ENCODE peak calls at places on chromosomes 12 and 14, in nine cellular contexts. U, M, Y, H, D, B, S, T and K are unnamed samples.

GRCh38 chr14:51382506-51382905 is 142.5 kb downstream of the TMX1 start:
- DNase-seq in Y (no peak), U (peak), H (no peak), M (no peak), S (no peak), B (no peak), T (no peak), D (no peak), K (no peak)

GRCh38 chr14:103908580-103908979 is 19.7 kb upstream of the TDRD9 start:
- DNase-seq in T (no peak), U (no peak), H (no peak), Y (no peak), M (no peak), B (no peak), D (no peak), S (no peak), K (no peak)

GRCh38 chr14:31090872-31091764 is 64.9 kb upstream of the STRN3 start:
- DNase-seq in B (no peak), U (peak), S (no peak), D (peak), T (peak), M (peak), Y (no peak), H (peak), K (no peak)

GRCh38 chr12:124231980-124232653 is 62.8 kb upstream of the RFLNA start:
- DNase-seq in M (no peak), U (peak), B (no peak), Y (no peak), S (peak), T (no peak), H (no peak), D (no peak), K (no peak)

GRCh38 chr12:202081-202731 is 11.8 kb downstream of the SLC6A12 start:
- DNase-seq in M (no peak), S (no peak), D (no peak), B (no peak), H (no peak), T (no peak), Y (no peak), U (peak), K (no peak)

GRCh38 chr12:119491814-119492213 is 101.8 kb upstream of the TMEM233 start:
- DNase-seq in B (no peak), Y (no peak), H (no peak), D (no peak), U (no peak), M (no peak), S (no peak), T (no peak), K (no peak)

GRCh38 chr12:53059434-53060063 is 9.7 kb downstream of the TNS2 start:
- DNase-seq in D (no peak), S (no peak), H (no peak), M (no peak), U (no peak), B (no peak), Y (no peak), T (no peak), K (no peak)

GRCh38 chr12:108306014-108306501 is 33.1 kb downstream of the CMKLR1 start:
- DNase-seq in Y (no peak), U (no peak), H (no peak), S (no peak), T (peak), M (peak), D (no peak), B (no peak), K (no peak)

GRCh38 chr14:63891148-63891964 is 38.6 kb downstream of the SYNE2 start:
- DNase-seq in Y (no peak), T (no peak), S (no peak), M (no peak), U (no peak), D (no peak), H (no peak), B (no peak), K (no peak)

GRCh38 chr14:61426048-61426447 is 104.7 kb downstream of the PRKCH start:
- DNase-seq in U (no peak), T (no peak), B (no peak), D (no peak), Y (no peak), M (no peak), S (peak), H (no peak), K (no peak)

GRCh38 chr12:101696477-101697196 is 803 bp upstream of the CHPT1 start:
- DNase-seq in T (peak), H (peak), U (peak), M (peak), S (peak), B (peak), Y (peak), D (no peak), K (no peak)

GRCh38 chr12:93657076-93657475 is 20.1 kb upstream of the CRADD start:
- DNase-seq in M (no peak), S (no peak), H (no peak), B (no peak), T (no peak), U (no peak), D (no peak), Y (no peak), K (no peak)

GRCh38 chr14:73209943-73210342 is 27.4 kb upstream of the PAPLN start:
- DNase-seq in T (no peak), S (no peak), Y (no peak), U (no peak), B (no peak), D (no peak), H (no peak), M (no peak), K (no peak)

GRCh38 chr14:53796734-53797133 is 159.9 kb downstream of the BMP4 start:
- DNase-seq in B (no peak), U (no peak), S (no peak), Y (no peak), T (no peak), M (no peak), D (no peak), H (no peak), K (no peak)

GRCh38 chr14:104770851-104771272 is 17.9 kb downstream of the SIVA1 start:
- DNase-seq in S (no peak), B (no peak), M (peak), T (peak), U (no peak), Y (no peak), D (no peak), H (no peak), K (no peak)

GRCh38 chr14:23887536-23887935 is 66.0 kb upstream of the DHRS4 start:
- DNase-seq in U (no peak), S (no peak), T (no peak), M (no peak), B (no peak), H (no peak), Y (no peak), D (no peak), K (no peak)

GRCh38 chr14:73227812-73228781 is 9.2 kb upstream of the PAPLN start:
- DNase-seq in S (no peak), M (peak), B (no peak), U (no peak), T (peak), Y (no peak), H (peak), D (peak), K (no peak)

GRCh38 chr12:104482748-104483147 is 26.0 kb downstream of the CHST11 start:
- DNase-seq in T (no peak), M (no peak), H (no peak), U (no peak), Y (no peak), D (no peak), B (no peak), S (no peak), K (no peak)

GRCh38 chr14:101357038-101357437 is 204.3 kb upstream of the DIO3 start:
- DNase-seq in Y (no peak), D (no peak), U (no peak), B (no peak), M (no peak), T (no peak), H (no peak), S (no peak), K (no peak)

GRCh38 chr12:49244161-49244560 is 20.7 kb upstream of the TUBA1C start:
- DNase-seq in S (no peak), B (no peak), Y (no peak), M (peak), H (no peak), D (no peak), T (peak), U (no peak), K (no peak)

GRCh38 chr12:307406-307805 is 44.8 kb upstream of the SLC6A13 start:
- DNase-seq in D (no peak), H (no peak), U (no peak), M (no peak), B (no peak), S (no peak), Y (no peak), T (no peak), K (no peak)

GRCh38 chr14:72970824-72971434 is 44.7 kb downstream of the DCAF4 start:
- DNase-seq in T (no peak), B (no peak), M (no peak), U (no peak), H (no peak), S (no peak), D (no peak), Y (no peak), K (no peak)

GRCh38 chr12:92041742-92042141 is 103.9 kb downstream of the BTG1 start:
- DNase-seq in B (no peak), H (no peak), D (no peak), T (no peak), Y (no peak), U (no peak), M (no peak), S (no peak), K (no peak)

GRCh38 chr12:83784298-83784890 is 1097.7 kb downstream of the TMTC2 start:
- DNase-seq in S (no peak), U (no peak), T (no peak), H (no peak), D (no peak), Y (no peak), M (no peak), B (no peak), K (no peak)

GRCh38 chr14:51626788-51627187 is 24.9 kb upstream of the FRMD6 start:
- DNase-seq in U (no peak), H (no peak), D (no peak), S (no peak), M (no peak), T (no peak), B (no peak), Y (no peak), K (no peak)

GRCh38 chr12:57810450-57810849 is 8.1 kb downstream of the AVIL start:
- DNase-seq in S (no peak), M (no peak), T (no peak), H (no peak), Y (no peak), B (no peak), D (no peak), U (no peak), K (no peak)

GRCh38 chr14:67618617-67619063 is 1.1 kb upstream of the ARG2 start:
- DNase-seq in B (peak), D (peak), H (no peak), S (no peak), Y (peak), U (peak), M (peak), T (peak), K (no peak)

GRCh38 chr12:30013051-30013450 is 229.3 kb upstream of the TMTC1 start:
- DNase-seq in B (no peak), M (no peak), S (no peak), D (no peak), T (no peak), H (no peak), Y (no peak), U (no peak), K (no peak)

GRCh38 chr12:5085896-5086295 is 42.2 kb downstream of the KCNA5 start:
- DNase-seq in Y (no peak), D (no peak), B (no peak), H (no peak), S (no peak), T (peak), U (no peak), M (peak), K (no peak)

GRCh38 chr12:89663577-89664357 is 44.9 kb downstream of the ATP2B1 start:
- DNase-seq in B (no peak), D (peak), Y (peak), M (peak), S (no peak), T (peak), H (no peak), U (peak), K (peak)

GRCh38 chr12:94304566-94305061 is 155.1 kb downstream of the CEP83 start:
- DNase-seq in B (no peak), T (peak), U (no peak), Y (no peak), D (no peak), M (peak), S (no peak), H (no peak), K (no peak)

GRCh38 chr12:131755305-131756113 is 44.6 kb downstream of the SFSWAP start:
- DNase-seq in Y (peak), M (no peak), T (no peak), U (peak), S (no peak), D (no peak), B (peak), H (no peak), K (no peak)

GRCh38 chr14:33696165-33696564 is 254.7 kb downstream of the EGLN3 start:
- DNase-seq in S (no peak), D (no peak), Y (no peak), B (no peak), M (no peak), H (no peak), T (no peak), U (no peak), K (no peak)

GRCh38 chr12:42282301-42282700 is 43.6 kb downstream of the ZCRB1 start:
- DNase-seq in U (no peak), M (no peak), H (no peak), S (no peak), B (no peak), T (no peak), D (no peak), Y (no peak), K (no peak)

GRCh38 chr12:75750950-75751349 is 239.5 kb upstream of the KRR1 start:
- DNase-seq in H (no peak), Y (no peak), S (no peak), T (peak), B (no peak), M (peak), D (no peak), U (no peak), K (no peak)